ENCODE peak calls at places on chromosomes 12 and 14, in nine cellular contexts. B is fibroblast of lung, Y is pancreas, K is K562, U is GM06990, F is aorta, C is NT2/D1, Z is cardiac muscle cell, D is cardiac fibroblast. J is an unnamed sample.

GRCh38 chr12:127278351-127278750 is 988.6 kb upstream of the TMEM132C start:
- DNase-seq in Y (no peak), D (no peak), U (no peak), K (no peak), F (no peak), B (no peak), Z (no peak), C (no peak), J (no peak)

GRCh38 chr14:95544588-95544987 is 9.7 kb downstream of the GLRX5 start:
- DNase-seq in D (peak), Y (no peak), K (peak), U (no peak), B (no peak), Z (no peak), C (no peak), F (no peak), J (no peak)

GRCh38 chr14:55599250-55599879 is 19.4 kb downstream of the KTN1 start:
- DNase-seq in Z (no peak), C (no peak), B (no peak), D (peak), K (no peak), Y (peak), U (no peak), F (peak), J (no peak)

GRCh38 chr12:49547090-49547690 is 8.4 kb downstream of the KCNH3 start:
- DNase-seq in Z (no peak), U (no peak), D (no peak), F (no peak), C (no peak), Y (no peak), B (no peak), K (no peak), J (no peak)

GRCh38 chr12:57280234-57281062 is 29.5 kb upstream of the STAC3 start:
- DNase-seq in Z (no peak), Y (no peak), U (peak), C (no peak), F (peak), K (peak), D (peak), B (peak), J (peak)

GRCh38 chr12:23014749-23015148 is 389.8 kb downstream of the ETNK1 start:
- DNase-seq in F (no peak), K (no peak), C (no peak), Y (no peak), D (peak), Z (no peak), B (peak), U (no peak), J (no peak)

GRCh38 chr14:47511829-47512228 is 163.6 kb downstream of the MDGA2 start:
- DNase-seq in U (no peak), Y (no peak), Z (no peak), D (no peak), B (no peak), F (no peak), C (no peak), K (no peak), J (no peak)

GRCh38 chr12:96434107-96434506 is 33.9 kb upstream of the CDK17 start:
- DNase-seq in K (no peak), D (peak), U (peak), F (no peak), C (no peak), Z (no peak), B (peak), Y (no peak), J (peak)

GRCh38 chr12:52168019-52168717 is 23.6 kb downstream of the KRT80 start:
- DNase-seq in D (peak), C (no peak), Z (peak), F (no peak), K (no peak), B (peak), U (no peak), Y (peak), J (no peak)

GRCh38 chr14:63760014-63760413 is 32.1 kb upstream of the SGPP1 start:
- DNase-seq in D (no peak), C (no peak), Z (no peak), Y (no peak), B (no peak), K (no peak), U (no peak), F (no peak), J (no peak)

GRCh38 chr14:64625363-64626232 is 75.8 kb downstream of the PPP1R36 start:
- DNase-seq in U (no peak), F (no peak), C (no peak), Z (no peak), K (no peak), B (no peak), Y (peak), D (no peak), J (no peak)

GRCh38 chr12:47377414-47378221 is 297.9 kb upstream of the AMIGO2 start:
- DNase-seq in U (no peak), C (no peak), F (peak), K (peak), Z (peak), B (peak), Y (peak), D (peak), J (no peak)

GRCh38 chr14:65585216-65585615 is 172.7 kb downstream of the FUT8 start:
- DNase-seq in Z (no peak), B (no peak), F (no peak), K (no peak), U (no peak), C (no peak), Y (no peak), D (no peak), J (no peak)

DNA sequence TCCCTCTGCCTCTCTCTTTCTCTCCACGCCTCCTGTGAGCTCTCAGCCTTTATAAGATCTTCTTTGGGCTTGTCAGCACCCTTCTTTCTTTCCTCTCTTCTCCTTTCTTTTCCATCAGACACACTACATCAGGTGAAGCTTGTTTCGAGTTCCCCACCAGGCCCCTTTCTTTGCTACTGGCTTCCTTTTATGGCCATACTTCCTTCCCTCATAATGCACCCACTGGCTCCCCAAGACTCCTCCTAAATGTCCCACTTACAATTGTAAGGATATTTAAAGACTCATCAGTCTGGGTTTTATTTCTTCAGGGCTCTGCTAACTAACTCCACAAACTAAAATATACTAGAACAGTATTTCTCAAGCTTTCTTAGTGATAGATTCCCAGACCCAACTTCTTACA is 3.5 kb upstream of the RNU6-8 start:
- DNase-seq in C (no peak), D (no peak), Z (no peak), U (no peak), K (no peak), Y (no peak), F (no peak), B (no peak), J (no peak)
- H3K4me3 ChIP-seq in C (no peak), D (no peak), Z (no peak), U (no peak), K (no peak), Y (no peak), F (no peak), B (no peak), J (no peak)

GRCh38 chr12:53965251-53966069 is 7.5 kb upstream of the HOXC11 start:
- DNase-seq in Y (peak), K (no peak), F (no peak), Z (no peak), C (no peak), D (no peak), U (no peak), B (no peak), J (no peak)

GRCh38 chr12:53964315-53964713 is 8.6 kb upstream of the HOXC11 start:
- DNase-seq in Z (no peak), D (no peak), C (no peak), F (no peak), B (no peak), K (no peak), U (no peak), Y (no peak), J (no peak)

GRCh38 chr12:53963005-53963404 is 8.3 kb downstream of the HOXC12 start:
- DNase-seq in Z (no peak), B (no peak), C (no peak), D (no peak), K (no peak), F (no peak), U (no peak), Y (no peak), J (no peak)

GRCh38 chr12:53966070-53966384 is 6.9 kb upstream of the HOXC11 start:
- DNase-seq in B (no peak), F (no peak), Y (no peak), K (no peak), D (no peak), Z (no peak), U (no peak), C (peak), J (no peak)

GRCh38 chr12:53963434-53964314 is 9.0 kb downstream of the HOXC12 start:
- DNase-seq in B (no peak), Y (peak), C (no peak), F (no peak), D (no peak), U (no peak), Z (no peak), K (no peak), J (no peak)
- H3K4me3 ChIP-seq in B (no peak), Y (no peak), C (no peak), F (no peak), D (no peak), U (no peak), Z (no peak), K (no peak), J (no peak)

GRCh38 chr14:22534547-22534946 is 54.5 kb downstream of the DAD1 start:
- DNase-seq in U (no peak), Y (no peak), C (no peak), F (no peak), D (no peak), B (no peak), Z (no peak), K (no peak), J (no peak)
- H3K4me3 ChIP-seq in U (no peak), Y (no peak), C (no peak), F (no peak), D (no peak), B (no peak), Z (no peak), K (no peak), J (no peak)

DNA sequence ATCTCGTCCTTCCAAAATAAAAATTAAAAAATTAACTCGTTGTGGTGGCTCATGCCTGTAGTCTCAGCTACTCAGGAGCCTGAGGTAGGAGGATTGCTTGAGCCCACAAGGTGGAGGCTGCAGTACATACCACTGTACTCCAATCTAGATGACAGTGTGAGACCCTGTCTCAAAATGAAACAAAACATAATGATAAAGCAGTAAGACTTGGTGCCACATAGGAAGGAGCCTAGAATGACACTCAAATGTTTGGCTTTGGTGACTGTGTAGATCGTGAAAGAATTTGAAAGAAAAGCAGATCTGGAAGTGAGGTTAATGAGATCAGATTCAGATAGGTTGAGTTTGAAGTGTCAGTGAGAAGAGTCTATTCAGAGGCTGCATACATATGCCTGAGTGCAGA is 150.1 kb upstream of the ATP2B1 start:
- DNase-seq in Y (no peak), D (no peak), K (no peak), C (no peak), Z (no peak), B (no peak), U (no peak), F (no peak), J (no peak)
- H3K4me3 ChIP-seq in Y (no peak), D (no peak), K (no peak), C (no peak), Z (no peak), B (no peak), U (no peak), F (no peak), J (no peak)

DNA sequence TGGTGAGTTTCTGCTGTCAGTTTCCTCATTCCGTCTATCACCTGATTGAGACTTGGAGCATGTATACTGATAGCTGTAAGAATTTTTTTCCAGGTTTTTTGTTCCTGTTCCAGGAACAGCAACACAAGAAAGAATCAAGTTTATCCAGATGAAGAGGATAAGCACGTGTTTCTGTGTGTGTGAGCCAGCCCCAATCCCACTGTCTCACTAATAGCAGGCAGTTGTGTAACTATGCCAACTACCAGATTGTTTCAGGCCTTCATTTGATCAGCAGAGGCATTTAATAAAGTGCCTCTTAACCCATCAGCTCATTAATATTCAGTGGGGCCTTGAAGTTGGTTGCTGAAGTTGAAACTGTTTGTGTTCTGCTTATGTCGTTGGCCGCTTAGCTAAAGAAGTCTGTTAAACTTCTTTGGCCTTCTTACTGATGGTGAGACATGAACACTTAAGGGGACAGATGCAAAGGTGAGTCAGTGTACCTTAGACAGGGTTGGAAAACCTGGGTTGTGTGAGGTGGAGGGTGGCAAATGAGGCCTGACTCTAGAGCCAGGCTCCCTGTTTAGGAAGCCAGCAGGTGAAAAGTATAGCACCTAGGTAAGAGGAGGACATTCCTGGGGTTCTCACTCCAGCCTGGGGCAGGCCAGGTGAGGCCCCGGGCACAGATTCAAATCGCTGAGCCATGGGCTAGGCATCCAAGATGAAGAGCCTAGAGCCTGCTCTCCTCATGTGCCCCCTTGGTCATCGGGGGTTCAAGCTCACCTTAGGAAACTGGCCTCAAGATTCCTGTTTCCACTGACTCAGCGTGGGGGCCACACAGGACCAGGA is 3.7 kb downstream of the ANKRD13A start:
- DNase-seq in Z (no peak), K (no peak), U (no peak), B (peak), F (no peak), C (no peak), D (no peak), Y (no peak), J (no peak)
- H3K4me3 ChIP-seq in Z (no peak), K (no peak), U (no peak), B (peak), F (no peak), C (no peak), D (no peak), Y (no peak), J (no peak)

GRCh38 chr14:28661171-28661772 is 105.3 kb upstream of the FOXG1 start:
- DNase-seq in K (no peak), Y (no peak), D (peak), Z (no peak), C (peak), F (no peak), B (peak), U (no peak), J (no peak)
- H3K4me3 ChIP-seq in K (no peak), Y (no peak), D (no peak), Z (no peak), C (peak), F (no peak), B (no peak), U (no peak), J (no peak)

DNA sequence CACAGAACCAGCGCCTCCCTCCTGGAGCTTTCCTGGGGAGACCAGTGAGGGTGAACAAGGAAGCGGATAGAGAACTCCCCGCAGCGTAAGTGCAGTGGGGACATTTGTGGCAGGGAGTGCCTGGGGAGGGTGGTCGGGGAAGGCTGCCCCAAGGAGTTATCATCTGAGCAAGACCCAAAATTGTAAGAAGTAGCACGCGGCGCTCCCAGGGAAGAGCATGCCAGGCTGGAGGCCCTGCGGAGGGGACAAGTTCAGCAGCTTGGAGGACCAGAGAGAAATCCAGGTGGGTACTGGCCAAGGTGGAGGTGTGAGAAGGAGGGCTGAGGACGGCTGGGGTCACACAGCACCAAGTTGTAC is 46.2 kb upstream of the RIMBP2 start:
- DNase-seq in C (no peak), F (no peak), B (no peak), U (no peak), D (no peak), Z (no peak), Y (no peak), K (no peak), J (no peak)
- H3K4me3 ChIP-seq in C (no peak), F (no peak), B (no peak), U (no peak), D (no peak), Z (no peak), Y (no peak), K (no peak), J (no peak)

DNA sequence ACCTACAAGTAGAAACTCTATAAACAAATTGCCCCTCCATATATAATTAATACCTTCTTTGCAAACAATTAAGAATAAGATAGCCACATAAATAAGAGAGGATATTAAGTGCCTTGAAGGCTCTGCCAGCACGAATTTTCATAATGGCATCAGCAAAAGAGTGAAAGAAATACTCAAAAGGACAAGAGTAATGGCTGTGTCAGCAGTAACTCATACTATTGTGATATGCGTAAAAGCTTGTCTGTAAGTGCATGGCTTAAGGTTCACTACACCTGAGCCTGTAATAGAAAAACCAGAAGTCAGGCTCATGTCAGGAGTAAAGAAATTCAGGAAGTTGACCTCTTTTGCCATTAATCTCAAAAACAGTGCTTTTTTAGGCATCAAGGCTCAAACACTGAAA is 204.1 kb downstream of the TRHDE start:
- DNase-seq in D (no peak), C (no peak), Z (no peak), K (no peak), Y (no peak), B (no peak), F (no peak), U (no peak), J (no peak)
- H3K4me3 ChIP-seq in D (no peak), C (no peak), Z (no peak), K (no peak), Y (no peak), B (no peak), F (no peak), U (no peak), J (no peak)

GRCh38 chr14:105647784-105648608 is 121.6 kb downstream of the TMEM121 start:
- DNase-seq in Z (no peak), C (no peak), U (no peak), B (no peak), F (no peak), Y (peak), K (no peak), D (no peak), J (no peak)
- H3K4me3 ChIP-seq in Z (no peak), C (no peak), U (no peak), B (no peak), F (no peak), Y (no peak), K (no peak), D (no peak), J (no peak)

J was measured in Jurkat, Clone E6-1.